ENCODE peak calls at places on chromosomes 7 and 10, in eight cellular contexts. M is stimulated activated CD4-positive, alpha-beta T cell treated with anti-CD3 and anti-CD28 coated beads, Interleukin-4, amount 100 ng/mL, for 4 hours; U is neural crest cell; V is endothelial cell; P is Karpas-422; Y is AG04449; Q is prostate gland; H is lung. D is an unnamed sample.
A peak's percentile ranks its signal among the peaks of the same experiment; 100 is the strongest.

GRCh38 chr10:118332948-118333710 is 9.0 kb downstream of the FAM204A start:
- DNase-seq in M (no peak), U (no peak), V (no peak), P (no peak), Y (no peak), Q (peak; percentile 14), H (no peak), D (no peak)

GRCh38 chr10:102782698-102783540 is 39.2 kb downstream of the WBP1L start:
- DNase-seq in M (no peak), U (no peak), V (no peak), P (no peak), Y (peak; percentile 61), Q (peak; percentile 85), H (peak; percentile 71), D (no peak)

GRCh38 chr7:69796421-69796820 is 198.1 kb downstream of the AUTS2 start:
- DNase-seq in M (no peak), U (no peak), V (no peak), P (no peak), Y (no peak), Q (no peak), H (no peak), D (no peak)

GRCh38 chr10:122115874-122116273 is 126.9 kb downstream of the TACC2 start:
- DNase-seq in M (no peak), U (no peak), V (no peak), P (no peak), Y (no peak), Q (no peak), H (no peak), D (no peak)

GRCh38 chr10:96501985-96502384 is 11.7 kb downstream of the TLL2 start:
- DNase-seq in M (no peak), U (no peak), V (no peak), P (no peak), Y (no peak), Q (no peak), H (no peak), D (no peak)

GRCh38 chr10:79383974-79384606 is 36.8 kb downstream of the PPIF start:
- DNase-seq in M (no peak), U (peak; percentile 1), V (no peak), P (no peak), Y (no peak), Q (peak; percentile 3), H (peak; percentile 26), D (no peak)

GRCh38 chr10:11328264-11329054 is 283.0 kb downstream of the USP6NL start:
- DNase-seq in M (no peak), U (no peak), V (no peak), P (no peak), Y (no peak), Q (no peak), H (no peak), D (no peak)

GRCh38 chr7:2970907-2971306 is 72.8 kb downstream of the CARD11 start:
- DNase-seq in M (no peak), U (no peak), V (no peak), P (no peak), Y (no peak), Q (no peak), H (no peak), D (no peak)

GRCh38 chr7:22356010-22356854 is 722 bp downstream of the RAPGEF5 start:
- DNase-seq in M (no peak), U (peak; percentile 9), V (peak; percentile 37), P (peak; percentile 76), Y (no peak), Q (no peak), H (no peak), D (peak; percentile 40)

GRCh38 chr7:128829391-128830166 is 627 bp upstream of the FLNC start:
- DNase-seq in M (no peak), U (no peak), V (no peak), P (no peak), Y (no peak), Q (no peak), H (no peak), D (no peak)

GRCh38 chr7:158975526-158976467 is 119.4 kb downstream of the DYNC2I1 start:
- DNase-seq in M (no peak), U (no peak), V (no peak), P (peak; percentile 91), Y (no peak), Q (no peak), H (no peak), D (no peak)

GRCh38 chr7:876077-876971 is at the start of gene GET4:
- DNase-seq in M (peak; percentile 96), U (peak; percentile 97), V (peak; percentile 97), P (peak; percentile 97), Y (peak; percentile 62), Q (peak; percentile 97), H (peak; percentile 96), D (peak; percentile 97)

GRCh38 chr10:44581996-44582395 is 197.1 kb upstream of the CXCL12 start:
- DNase-seq in M (no peak), U (no peak), V (no peak), P (no peak), Y (no peak), Q (no peak), H (no peak), D (no peak)

GRCh38 chr10:43249962-43250624 is 16.8 kb downstream of the RASGEF1A start:
- DNase-seq in M (no peak), U (no peak), V (no peak), P (no peak), Y (no peak), Q (no peak), H (no peak), D (no peak)

GRCh38 chr7:45088821-45089313 is at the start of gene NACAD:
- DNase-seq in M (peak; percentile 15), U (peak; percentile 27), V (no peak), P (no peak), Y (no peak), Q (peak; percentile 26), H (no peak), D (peak; percentile 74)

GRCh38 chr10:5665380-5666323 is 743 bp downstream of the ASB13 start:
- DNase-seq in M (no peak), U (peak; percentile 8), V (no peak), P (peak; percentile 61), Y (no peak), Q (no peak), H (no peak), D (no peak)

GRCh38 chr7:134660961-134661376 is 14.3 kb downstream of the BPGM start:
- DNase-seq in M (no peak), U (no peak), V (no peak), P (no peak), Y (peak; percentile 74), Q (no peak), H (no peak), D (no peak)

GRCh38 chr7:44259547-44260457 is 59.0 kb downstream of the YKT6 start:
- DNase-seq in M (no peak), U (no peak), V (no peak), P (no peak), Y (peak; percentile 75), Q (peak; percentile 10), H (peak; percentile 53), D (no peak)

GRCh38 chr10:67976292-67977245 is 92.1 kb downstream of the SIRT1 start:
- DNase-seq in M (no peak), U (no peak), V (no peak), P (no peak), Y (no peak), Q (no peak), H (no peak), D (no peak)

GRCh38 chr10:11712761-11713160 is 29.4 kb upstream of the ECHDC3 start:
- DNase-seq in M (no peak), U (no peak), V (no peak), P (no peak), Y (no peak), Q (no peak), H (no peak), D (no peak)

GRCh38 chr7:44727346-44728262 is 21.0 kb upstream of the ZMIZ2 start:
- DNase-seq in M (no peak), U (no peak), V (no peak), P (no peak), Y (peak; percentile 57), Q (no peak), H (no peak), D (no peak)

GRCh38 chr10:62554632-62555199 is 180.5 kb downstream of the ZNF365 start:
- DNase-seq in M (no peak), U (no peak), V (no peak), P (peak; percentile 73), Y (peak; percentile 34), Q (no peak), H (no peak), D (peak; percentile 25)

D was measured in glutamatergic neuron.